ENCODE peak calls at places on chromosomes 3 and 15, in five cellular contexts. M is heart left ventricle, W is transverse colon, F is body of pancreas, J is A549. N is an unnamed sample.

GRCh38 chr3:56282341-56282740 is 185.9 kb downstream of the ERC2 start:
- DNase-seq in M (no peak), W (no peak), F (no peak), J (no peak), N (no peak)

GRCh38 chr3:155443821-155444220 is 150.3 kb upstream of the STRIT1 start:
- DNase-seq in M (no peak), W (no peak), F (no peak), J (no peak), N (no peak)

GRCh38 chr15:61169904-61170695 is 59.0 kb downstream of the RORA start:
- DNase-seq in M (no peak), W (no peak), F (no peak), J (no peak), N (no peak)

GRCh38 chr3:13141991-13142412 is 68.8 kb upstream of the IQSEC1 start:
- DNase-seq in M (no peak), W (no peak), F (no peak), J (no peak), N (peak; percentile 67)

GRCh38 chr15:78934063-78935023 is 10.5 kb downstream of the CTSH start:
- DNase-seq in M (no peak), W (no peak), F (no peak), J (no peak), N (no peak)

GRCh38 chr3:30293621-30294240 is 312.7 kb upstream of the TGFBR2 start:
- DNase-seq in M (no peak), W (no peak), F (no peak), J (no peak), N (no peak)

GRCh38 chr3:195105841-195106417 is 165.0 kb downstream of the XXYLT1 start:
- DNase-seq in M (no peak), W (no peak), F (no peak), J (no peak), N (no peak)

GRCh38 chr15:94844533-94845390 is 613.4 kb downstream of the MCTP2 start:
- DNase-seq in M (peak; percentile 88), W (peak; percentile 91), F (peak; percentile 84), J (peak; percentile 21), N (no peak)

GRCh38 chr15:65361708-65362459 is 15.9 kb downstream of the IGDCC3 start:
- DNase-seq in M (no peak), W (no peak), F (no peak), J (no peak), N (no peak)

GRCh38 chr3:126835472-126836219 is 131.6 kb downstream of the CHCHD6 start:
- DNase-seq in M (no peak), W (no peak), F (no peak), J (peak; percentile 19), N (peak; percentile 61)

GRCh38 chr3:180000500-180000899 is 36.2 kb downstream of the PEX5L start:
- DNase-seq in M (no peak), W (no peak), F (no peak), J (no peak), N (no peak)

GRCh38 chr3:9704343-9705322 is 1.0 kb downstream of the CPNE9 start:
- DNase-seq in M (no peak), W (peak; percentile 26), F (peak; percentile 28), J (peak; percentile 53), N (no peak)

GRCh38 chr3:136734382-136735070 is 17.7 kb downstream of the STAG1 start:
- DNase-seq in M (no peak), W (no peak), F (no peak), J (no peak), N (no peak)

GRCh38 chr3:8597515-8597853 is 47.1 kb downstream of the SSUH2 start:
- DNase-seq in M (no peak), W (no peak), F (no peak), J (no peak), N (no peak)
- TF ChIP-seq POLR2A in M (no peak), W (no peak), F (no peak), J (no peak), N (no peak)

GRCh38 chr3:53044371-53045106 is 1.3 kb downstream of the SFMBT1 start:
- DNase-seq in M (no peak), W (peak; percentile 41), F (no peak), J (peak; percentile 43), N (peak; percentile 73)

GRCh38 chr3:53046171-53047170 is 598 bp upstream of the SFMBT1 start:
- DNase-seq in M (peak; percentile 75), W (peak; percentile 76), F (peak; percentile 54), J (peak; percentile 82), N (no peak)

GRCh38 chr3:53043738-53044137 is 2.1 kb downstream of the SFMBT1 start:
- DNase-seq in M (no peak), W (no peak), F (no peak), J (no peak), N (no peak)

GRCh38 chr3:53045784-53046170 is at the start of gene SFMBT1:
- DNase-seq in M (peak; percentile 87), W (peak; percentile 77), F (peak; percentile 71), J (peak; percentile 67), N (peak; percentile 86)

GRCh38 chr3:53045107-53045783 is 628 bp downstream of the SFMBT1 start:
- DNase-seq in M (peak; percentile 80), W (peak; percentile 64), F (peak; percentile 72), J (peak; percentile 45), N (peak; percentile 87)
- TF ChIP-seq POLR2A in M (peak; percentile 41), W (no peak), F (no peak), J (no peak), N (peak; percentile 43)

DNA sequence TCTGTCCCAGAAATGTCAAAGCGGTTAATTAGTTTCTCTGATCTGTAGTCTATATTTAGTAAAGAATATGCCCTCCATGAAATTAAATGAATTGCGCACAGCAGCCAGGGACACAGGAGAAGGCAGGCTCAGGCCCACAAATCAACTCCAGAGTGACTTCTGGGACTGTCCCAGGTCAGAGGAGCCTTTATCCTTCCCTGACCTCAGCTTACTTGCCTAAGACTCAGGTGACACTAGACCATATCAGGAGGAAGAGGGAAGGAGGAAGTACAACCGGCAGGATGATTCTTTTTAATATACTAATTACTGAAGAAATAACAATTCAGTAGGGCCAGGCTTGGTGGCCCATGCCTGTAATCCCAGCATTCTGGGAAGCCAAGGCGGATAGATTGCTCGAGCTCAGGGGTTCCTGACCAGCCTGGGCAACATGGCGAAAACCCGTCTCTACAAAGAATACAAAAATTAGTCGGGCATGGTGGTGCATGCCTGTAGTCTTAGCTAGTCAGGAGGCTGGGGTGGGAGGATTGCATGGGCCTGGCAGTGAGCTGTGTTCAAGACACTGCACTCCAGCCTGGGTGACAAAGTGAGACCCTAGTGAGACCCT is 1.8 kb upstream of the GPR15 start:
- DNase-seq in M (no peak), W (no peak), F (no peak), J (no peak), N (no peak)
- TF ChIP-seq POLR2A in M (no peak), W (no peak), F (no peak), J (no peak), N (no peak)

GRCh38 chr15:59688888-59689625 is at the start of gene BNIP2:
- DNase-seq in M (peak; percentile 100), W (peak; percentile 100), F (peak; percentile 99), J (peak; percentile 100), N (peak; percentile 79)
- TF ChIP-seq POLR2A in M (peak; percentile 77), W (peak; percentile 96), F (peak; percentile 92), J (peak; percentile 56), N (peak; percentile 10)

GRCh38 chr15:74406992-74407705 is 26.6 kb downstream of the SEMA7A start:
- DNase-seq in M (no peak), W (no peak), F (no peak), J (peak; percentile 21), N (peak; percentile 90)
- TF ChIP-seq POLR2A in M (no peak), W (no peak), F (no peak), J (no peak), N (peak; percentile 48)

GRCh38 chr3:37984051-37984450 is 6.5 kb upstream of the VILL start:
- DNase-seq in M (no peak), W (no peak), F (no peak), J (no peak), N (no peak)
- TF ChIP-seq POLR2A in M (no peak), W (no peak), F (no peak), J (no peak), N (no peak)